ENCODE peak calls at places on chromosomes 2 and 18, in six cellular contexts. G is GM03348; U is progenitor cell of endocrine pancreas; P is ACHN; E is adipocyte; B is activated CD8-positive, alpha-beta T cell treated with anti-CD3 and anti-CD28 coated beads, Interleukin-2, amount 10 ng/mL, durations not matched to agents 7 days and 5 days. F is an unnamed sample.
A peak's percentile ranks its signal among the peaks of the same experiment; 100 is the strongest.

GRCh38 chr2:105490956-105491355 is 92.1 kb upstream of the FHL2 start:
- DNase-seq in U (no peak), G (no peak), B (no peak), P (no peak), E (no peak), F (no peak)

GRCh38 chr18:45748531-45748930 is 24.6 kb downstream of the SLC14A1 start:
- DNase-seq in B (no peak), P (no peak), E (no peak), U (no peak), G (no peak), F (no peak)

GRCh38 chr2:177888581-177888980 is 184.0 kb downstream of the PDE11A start:
- DNase-seq in E (no peak), U (no peak), G (no peak), P (no peak), B (no peak), F (no peak)

GRCh38 chr2:146214394-146214929 is 1630.4 kb upstream of the ACVR2A start:
- DNase-seq in B (no peak), E (no peak), P (no peak), U (no peak), G (no peak), F (no peak)

GRCh38 chr18:46109386-46109785 is 5.2 kb downstream of the HAUS1 start:
- DNase-seq in B (no peak), U (no peak), E (no peak), G (no peak), P (no peak), F (no peak)

GRCh38 chr2:37907480-37908070 is 17.5 kb upstream of the RMDN2 start:
- DNase-seq in P (no peak), G (no peak), U (no peak), E (peak; percentile 21), B (no peak), F (no peak)

GRCh38 chr2:232798156-232798555 is 21.8 kb upstream of the KCNJ13 start:
- DNase-seq in B (no peak), E (peak; percentile 28), G (no peak), U (no peak), P (no peak), F (no peak)

GRCh38 chr2:74593826-74594467 is 39.4 kb downstream of the DOK1 start:
- DNase-seq in G (peak; percentile 12), B (no peak), E (no peak), U (no peak), P (no peak), F (no peak)

GRCh38 chr2:56128235-56128634 is 55.6 kb upstream of the CCDC85A start:
- DNase-seq in G (peak; percentile 15), E (no peak), U (no peak), B (no peak), P (no peak), F (no peak)

GRCh38 chr2:226154610-226155009 is 645.0 kb downstream of the IRS1 start:
- DNase-seq in P (no peak), B (no peak), U (no peak), E (no peak), G (no peak), F (no peak)

GRCh38 chr2:133667085-133667484 is 98.8 kb upstream of the NCKAP5 start:
- DNase-seq in U (no peak), B (no peak), E (peak; percentile 39), P (peak; percentile 30), G (peak; percentile 41), F (no peak)

GRCh38 chr2:181891258-181891965 is at the start of gene ITPRID2:
- DNase-seq in E (peak; percentile 97), B (peak; percentile 78), P (peak; percentile 94), U (peak; percentile 74), G (peak; percentile 99), F (peak; percentile 84)

GRCh38 chr18:57078614-57079013 is 68.3 kb upstream of the BOD1L2 start:
- DNase-seq in U (no peak), G (no peak), P (no peak), B (no peak), E (no peak), F (no peak)

GRCh38 chr2:216620806-216621205 is 12.4 kb upstream of the IGFBP2 start:
- DNase-seq in G (peak; percentile 69), B (no peak), E (no peak), U (no peak), P (no peak), F (no peak)

GRCh38 chr2:14451312-14451711 is 181.2 kb upstream of the LRATD1 start:
- DNase-seq in E (peak; percentile 0), U (no peak), P (no peak), B (no peak), G (no peak), F (no peak)

GRCh38 chr2:67041051-67041450 is 356.1 kb upstream of the ETAA1 start:
- DNase-seq in B (no peak), P (no peak), U (no peak), G (no peak), E (no peak), F (no peak)

GRCh38 chr2:3754280-3754679 is 50.9 kb downstream of the DCDC2C start:
- DNase-seq in B (no peak), U (no peak), G (no peak), E (no peak), P (no peak), F (no peak)

GRCh38 chr2:26595146-26595545 is 46.0 kb downstream of the CIB4 start:
- DNase-seq in P (no peak), B (no peak), E (no peak), G (no peak), U (no peak), F (no peak)

GRCh38 chr2:28359222-28360065 is 33.2 kb upstream of the FOSL2 start:
- DNase-seq in P (no peak), G (no peak), U (no peak), E (no peak), B (peak; percentile 91), F (no peak)

GRCh38 chr2:49914281-49914680 is 760.0 kb upstream of the FSHR start:
- DNase-seq in P (peak; percentile 94), G (no peak), E (no peak), U (no peak), B (no peak), F (no peak)

GRCh38 chr18:53534695-53535094 is 689.8 kb downstream of the MBD2 start:
- DNase-seq in U (no peak), P (no peak), G (no peak), E (no peak), B (no peak), F (no peak)

GRCh38 chr2:239025951-239026461 is 178.1 kb downstream of the TWIST2 start:
- DNase-seq in G (peak; percentile 52), P (no peak), U (no peak), E (peak; percentile 17), B (no peak), F (no peak)

GRCh38 chr2:156480376-156480775 is 44.2 kb downstream of the GPD2 start:
- DNase-seq in P (no peak), U (no peak), G (no peak), E (no peak), B (no peak), F (no peak)

GRCh38 chr2:12080360-12080759 is 333.9 kb downstream of the LPIN1 start:
- DNase-seq in P (no peak), E (no peak), G (no peak), B (no peak), U (no peak), F (no peak)

GRCh38 chr18:61946449-61946848 is 53.6 kb upstream of the RNF152 start:
- DNase-seq in E (peak; percentile 72), B (no peak), U (no peak), P (no peak), G (peak; percentile 30), F (no peak)

GRCh38 chr2:109499549-109499948 is 114.2 kb downstream of the SEPTIN10 start:
- DNase-seq in U (no peak), B (no peak), P (no peak), E (no peak), G (no peak), F (peak; percentile 46)

GRCh38 chr18:51275712-51276473 is 78.4 kb upstream of the MEX3C start:
- DNase-seq in P (no peak), U (no peak), E (peak; percentile 34), B (no peak), G (peak; percentile 13), F (no peak)

GRCh38 chr2:226977775-226978190 is 141.9 kb downstream of the RHBDD1 start:
- DNase-seq in U (no peak), E (peak; percentile 75), P (no peak), G (no peak), B (no peak), F (no peak)

GRCh38 chr2:143071185-143071876 is 57.9 kb upstream of the ARHGAP15 start:
- DNase-seq in G (no peak), U (no peak), B (no peak), P (peak; percentile 65), E (no peak), F (no peak)

GRCh38 chr2:1743396-1744150 is 742 bp downstream of the PXDN start:
- DNase-seq in B (peak; percentile 10), P (peak; percentile 46), E (peak; percentile 71), G (peak; percentile 68), U (peak; percentile 39), F (no peak)

GRCh38 chr18:10032331-10032979 is 118.6 kb downstream of the VAPA start:
- DNase-seq in G (no peak), P (no peak), B (peak; percentile 52), E (no peak), U (no peak), F (no peak)

GRCh38 chr2:10614940-10615339 is 74.8 kb downstream of the NOL10 start:
- DNase-seq in G (no peak), B (no peak), P (no peak), U (no peak), E (peak; percentile 9), F (no peak)

GRCh38 chr18:9987355-9987754 is 73.5 kb downstream of the VAPA start:
- DNase-seq in E (no peak), B (no peak), G (no peak), P (no peak), U (no peak), F (no peak)

GRCh38 chr2:191678437-191679110 is 638 bp downstream of the NABP1 start:
- DNase-seq in G (peak; percentile 44), U (peak; percentile 26), E (peak; percentile 64), B (peak; percentile 70), P (peak; percentile 61), F (peak; percentile 70)

GRCh38 chr18:35577045-35577848 is 4.3 kb upstream of the GALNT1 start:
- DNase-seq in B (peak; percentile 35), G (no peak), P (peak; percentile 80), U (no peak), E (no peak), F (no peak)

GRCh38 chr2:20424300-20425290 is 22.3 kb upstream of the RHOB start:
- DNase-seq in B (peak; percentile 43), E (peak; percentile 61), U (no peak), G (peak; percentile 76), P (no peak), F (no peak)

GRCh38 chr2:29042581-29043075 is 31.7 kb downstream of the PCARE start:
- DNase-seq in G (no peak), P (no peak), B (no peak), E (peak; percentile 27), U (no peak), F (no peak)

F was measured in Caco-2.